ENCODE peak calls at places on chromosome 16, in ten cellular contexts. R is NCI-H1105; M is NAMALWA; Q is stimulated activated CD8-positive, alpha-beta memory T cell treated with anti-CD3 and anti-CD28 coated beads, Interleukin-7, amount 100 ng/mL, for 48 hours; C is stimulated activated CD4-positive, alpha-beta T cell treated with anti-CD3 and anti-CD28 coated beads, TNF-alpha, amount 100 ng/mL, for 1 hour; T is sciatic nerve; U is activated effector memory CD4-positive, alpha-beta T cell treated with Interleukin-2 at 50 U/mL for 16 hours; P is H9; O is ELR; L is A673. J is an unnamed sample.

GRCh38 chr16:85902366-85903155 is 3.6 kb downstream of the IRF8 start:
- DNase-seq in U (peak), R (no peak), O (no peak), T (no peak), C (no peak), Q (peak), L (no peak), M (peak), P (no peak), J (no peak)

GRCh38 chr16:89375021-89375420 is 115.3 kb downstream of the ANKRD11 start:
- DNase-seq in T (no peak), Q (no peak), L (no peak), M (peak), U (no peak), O (no peak), P (no peak), C (no peak), R (no peak), J (no peak)

GRCh38 chr16:75576384-75576811 is 10.2 kb downstream of the GABARAPL2 start:
- DNase-seq in Q (no peak), T (no peak), R (no peak), O (no peak), U (no peak), L (no peak), C (no peak), P (no peak), M (no peak), J (no peak)

GRCh38 chr16:19872935-19873334 is 11.7 kb downstream of the GPRC5B start:
- DNase-seq in U (no peak), T (no peak), L (no peak), Q (no peak), O (no peak), M (no peak), R (no peak), P (no peak), C (no peak), J (no peak)

GRCh38 chr16:54411555-54411954 is 125.0 kb upstream of the IRX3 start:
- DNase-seq in Q (no peak), M (no peak), U (no peak), C (no peak), O (no peak), L (no peak), P (peak), T (no peak), R (no peak), J (no peak)

GRCh38 chr16:84284168-84284722 is 10.4 kb upstream of the WFDC1 start:
- DNase-seq in P (peak), O (no peak), Q (no peak), U (no peak), L (no peak), C (no peak), R (no peak), M (no peak), T (peak), J (no peak)

GRCh38 chr16:56234737-56235136 is 43.4 kb downstream of the GNAO1 start:
- DNase-seq in P (no peak), L (no peak), R (no peak), U (no peak), Q (no peak), C (no peak), T (no peak), O (no peak), M (no peak), J (no peak)

GRCh38 chr16:17278988-17279387 is 191.8 kb downstream of the XYLT1 start:
- DNase-seq in Q (no peak), L (no peak), M (no peak), U (no peak), O (no peak), T (no peak), C (no peak), R (no peak), P (no peak), J (no peak)

GRCh38 chr16:14501331-14502255 is 128.5 kb downstream of the PARN start:
- DNase-seq in U (no peak), C (no peak), P (peak), O (peak), M (no peak), Q (no peak), R (peak), L (peak), T (peak), J (peak)

GRCh38 chr16:12323007-12323699 is 346.6 kb downstream of the SNX29 start:
- DNase-seq in R (no peak), P (no peak), U (peak), M (peak), L (no peak), T (no peak), Q (peak), C (no peak), O (peak), J (peak)

GRCh38 chr16:52741386-52741785 is 194.4 kb upstream of the TOX3 start:
- DNase-seq in R (no peak), M (no peak), Q (no peak), T (no peak), L (peak), O (no peak), C (no peak), P (peak), U (no peak), J (no peak)

GRCh38 chr16:50781043-50781442 is 39.2 kb downstream of the CYLD start:
- DNase-seq in P (peak), M (no peak), L (no peak), O (peak), Q (no peak), U (no peak), T (no peak), R (no peak), C (no peak), J (no peak)

GRCh38 chr16:81463296-81463890 is 18.8 kb downstream of the CMIP start:
- DNase-seq in T (no peak), L (no peak), M (no peak), C (no peak), U (no peak), R (no peak), Q (no peak), P (no peak), O (no peak), J (no peak)

GRCh38 chr16:47731252-47731651 is 270.1 kb downstream of the PHKB start:
- DNase-seq in T (no peak), C (no peak), R (no peak), Q (no peak), L (no peak), P (no peak), O (peak), M (no peak), U (no peak), J (no peak)

GRCh38 chr16:9061358-9061813 is 30.1 kb upstream of the HAPSTR1 start:
- DNase-seq in U (no peak), T (no peak), M (peak), R (no peak), Q (no peak), P (no peak), L (no peak), C (no peak), O (no peak), J (no peak)

GRCh38 chr16:89040861-89041570 is 52.6 kb upstream of the ACSF3 start:
- DNase-seq in Q (no peak), T (no peak), L (no peak), R (no peak), P (no peak), O (no peak), C (no peak), U (no peak), M (no peak), J (no peak)

GRCh38 chr16:11852092-11852809 is 909 bp upstream of the RSL1D1 start:
- DNase-seq in C (peak), Q (no peak), O (peak), T (no peak), L (peak), M (no peak), U (no peak), R (no peak), P (no peak), J (no peak)

GRCh38 chr16:55475919-55476318 is 3.1 kb upstream of the MMP2 start:
- DNase-seq in T (no peak), M (no peak), U (no peak), R (no peak), Q (no peak), P (no peak), O (no peak), C (no peak), L (no peak), J (no peak)

GRCh38 chr16:89188064-89188441 is 12.3 kb downstream of the SLC22A31 start:
- DNase-seq in T (no peak), R (no peak), M (no peak), L (no peak), O (no peak), C (no peak), P (no peak), U (no peak), Q (no peak), J (no peak)

GRCh38 chr16:12271006-12271405 is 294.5 kb downstream of the SNX29 start:
- DNase-seq in R (peak), C (no peak), P (peak), O (peak), T (no peak), M (no peak), U (no peak), Q (no peak), L (peak), J (peak)

GRCh38 chr16:51674615-51675014 is 523.5 kb upstream of the SALL1 start:
- DNase-seq in C (no peak), R (no peak), U (no peak), O (no peak), Q (no peak), M (no peak), L (no peak), P (no peak), T (no peak), J (no peak)

GRCh38 chr16:81369888-81370504 is 55.2 kb downstream of the GAN start:
- DNase-seq in M (no peak), L (no peak), Q (no peak), O (no peak), T (no peak), U (no peak), P (no peak), R (no peak), C (no peak), J (no peak)

GRCh38 chr16:10978846-10979446 is 34.6 kb downstream of the CLEC16A start:
- DNase-seq in C (no peak), Q (no peak), T (no peak), M (no peak), U (no peak), L (no peak), P (no peak), R (no peak), O (no peak), J (no peak)

GRCh38 chr16:54588026-54588425 is 301.4 kb upstream of the IRX3 start:
- DNase-seq in P (no peak), O (no peak), T (no peak), U (no peak), R (no peak), L (no peak), M (no peak), C (no peak), Q (no peak), J (no peak)

GRCh38 chr16:52453661-52454060 is 93.3 kb downstream of the TOX3 start:
- DNase-seq in Q (no peak), P (no peak), R (no peak), O (no peak), L (no peak), C (no peak), T (no peak), U (no peak), M (no peak), J (no peak)

GRCh38 chr16:88464447-88465318 is 11.6 kb downstream of the ZFPM1 start:
- DNase-seq in O (no peak), C (no peak), U (no peak), L (no peak), R (no peak), Q (no peak), T (no peak), M (no peak), P (no peak), J (no peak)

GRCh38 chr16:51550785-51551184 is 399.7 kb upstream of the SALL1 start:
- DNase-seq in P (no peak), T (no peak), O (no peak), M (no peak), C (no peak), U (no peak), R (no peak), Q (no peak), L (no peak), J (no peak)

GRCh38 chr16:2252806-2253148 is 1.4 kb upstream of the ECI1 start:
- DNase-seq in C (no peak), M (peak), T (no peak), P (no peak), O (peak), Q (no peak), R (no peak), L (no peak), U (no peak), J (no peak)

GRCh38 chr16:81994485-81994884 is 16.8 kb downstream of the SDR42E1 start:
- DNase-seq in Q (no peak), L (peak), O (peak), C (no peak), M (peak), R (no peak), T (no peak), U (no peak), P (no peak), J (peak)

GRCh38 chr16:50270510-50271147 is 4.3 kb downstream of the ADCY7 start:
- DNase-seq in P (no peak), T (peak), C (no peak), M (no peak), U (no peak), Q (no peak), R (no peak), O (no peak), L (no peak), J (no peak)

GRCh38 chr16:56352351-56353053 is 72.8 kb downstream of the AMFR start:
- DNase-seq in C (no peak), R (no peak), U (no peak), M (no peak), L (no peak), P (peak), Q (no peak), T (peak), O (no peak), J (no peak)